ENCODE peak calls at places on chromosomes 3 and 15, in five cellular contexts. S is uterus, W is esophagus squamous epithelium, P is IMR-90, Y is left lung. E is an unnamed sample. For H3K4me1, the result is how much of the 10 kb centered on the place peaks cover.

GRCh38 chr3:159727506-159727905 is 261.1 kb upstream of the IL12A start:
- DNase-seq in S (no peak), W (no peak), Y (no peak), P (no peak), E (no peak)

GRCh38 chr3:129121016-129121791 is 400 bp downstream of the RAB43 start:
- DNase-seq in W (no peak), Y (no peak), S (no peak), P (peak), E (no peak)

GRCh38 chr3:169948559-169949371 is 17.8 kb upstream of the SEC62 start:
- DNase-seq in W (no peak), P (no peak), S (no peak), Y (no peak), E (no peak)

GRCh38 chr3:148992027-148992634 is 791 bp downstream of the GYG1 start:
- DNase-seq in S (peak), Y (peak), W (no peak), P (no peak), E (peak)

GRCh38 chr3:126155280-126155640 is 25.1 kb downstream of the ALDH1L1 start:
- DNase-seq in Y (no peak), S (no peak), P (no peak), W (no peak), E (no peak)

GRCh38 chr3:1942751-1943150 is 155.9 kb upstream of the CNTN4 start:
- DNase-seq in Y (no peak), W (no peak), P (no peak), S (no peak), E (no peak)

GRCh38 chr15:88476635-88477038 is 9.1 kb downstream of the MRPS11 start:
- DNase-seq in P (peak), W (no peak), Y (no peak), S (peak), E (no peak)

GRCh38 chr3:194647747-194648146 is 14.5 kb upstream of the TMEM44 start:
- DNase-seq in S (no peak), W (no peak), Y (no peak), P (no peak), E (no peak)

GRCh38 chr3:70977712-70978111 is 605.8 kb downstream of the FOXP1 start:
- DNase-seq in Y (no peak), P (no peak), S (no peak), W (no peak), E (no peak)

GRCh38 chr15:71559616-71560015 is 250.7 kb upstream of the NR2E3 start:
- DNase-seq in P (no peak), W (no peak), S (no peak), Y (no peak), E (no peak)

GRCh38 chr3:194042947-194043346 is 93.0 kb upstream of the HES1 start:
- DNase-seq in Y (no peak), W (no peak), S (no peak), P (peak), E (peak)

GRCh38 chr3:55538158-55538557 is 51.1 kb upstream of the WNT5A start:
- DNase-seq in W (no peak), Y (no peak), S (no peak), P (no peak), E (no peak)

GRCh38 chr3:194937144-194937543 is 251.5 kb downstream of the FAM43A start:
- DNase-seq in Y (no peak), S (no peak), P (no peak), W (no peak), E (no peak)

GRCh38 chr3:47515864-47516319 is 2.4 kb upstream of the ELP6 start:
- DNase-seq in W (no peak), S (no peak), Y (no peak), P (no peak), E (no peak)

GRCh38 chr3:136783708-136784191 is 31.6 kb upstream of the STAG1 start:
- DNase-seq in W (no peak), Y (no peak), P (peak), S (no peak), E (no peak)

GRCh38 chr3:26118165-26118564 is 328.3 kb downstream of the OXSM start:
- DNase-seq in W (no peak), S (no peak), Y (no peak), P (no peak), E (no peak)

GRCh38 chr15:50260969-50261496 is 4.5 kb downstream of the HDC start:
- DNase-seq in W (no peak), Y (no peak), P (no peak), S (no peak), E (no peak)

GRCh38 chr3:191070762-191071365 is 128.2 kb upstream of the OSTN start:
- DNase-seq in S (no peak), P (peak), Y (no peak), W (no peak), E (no peak)

GRCh38 chr15:72037321-72037720 is 80.6 kb downstream of the MYO9A start:
- DNase-seq in W (no peak), P (peak), S (no peak), Y (no peak), E (peak)

GRCh38 chr3:18704326-18704725 is 279.2 kb upstream of the SATB1 start:
- DNase-seq in Y (no peak), P (no peak), S (no peak), W (no peak), E (no peak)
- TF ChIP-seq CTCF in Y (no peak), P (no peak), S (no peak), W (no peak), E (no peak)

GRCh38 chr3:61593630-61594029 is 32.3 kb downstream of the PTPRG start:
- DNase-seq in P (no peak), W (no peak), S (no peak), Y (no peak), E (no peak)
- H3K4me1 ChIP-seq in P (under half), W (under half), S (under half), Y (under half), E (under half)

DNA sequence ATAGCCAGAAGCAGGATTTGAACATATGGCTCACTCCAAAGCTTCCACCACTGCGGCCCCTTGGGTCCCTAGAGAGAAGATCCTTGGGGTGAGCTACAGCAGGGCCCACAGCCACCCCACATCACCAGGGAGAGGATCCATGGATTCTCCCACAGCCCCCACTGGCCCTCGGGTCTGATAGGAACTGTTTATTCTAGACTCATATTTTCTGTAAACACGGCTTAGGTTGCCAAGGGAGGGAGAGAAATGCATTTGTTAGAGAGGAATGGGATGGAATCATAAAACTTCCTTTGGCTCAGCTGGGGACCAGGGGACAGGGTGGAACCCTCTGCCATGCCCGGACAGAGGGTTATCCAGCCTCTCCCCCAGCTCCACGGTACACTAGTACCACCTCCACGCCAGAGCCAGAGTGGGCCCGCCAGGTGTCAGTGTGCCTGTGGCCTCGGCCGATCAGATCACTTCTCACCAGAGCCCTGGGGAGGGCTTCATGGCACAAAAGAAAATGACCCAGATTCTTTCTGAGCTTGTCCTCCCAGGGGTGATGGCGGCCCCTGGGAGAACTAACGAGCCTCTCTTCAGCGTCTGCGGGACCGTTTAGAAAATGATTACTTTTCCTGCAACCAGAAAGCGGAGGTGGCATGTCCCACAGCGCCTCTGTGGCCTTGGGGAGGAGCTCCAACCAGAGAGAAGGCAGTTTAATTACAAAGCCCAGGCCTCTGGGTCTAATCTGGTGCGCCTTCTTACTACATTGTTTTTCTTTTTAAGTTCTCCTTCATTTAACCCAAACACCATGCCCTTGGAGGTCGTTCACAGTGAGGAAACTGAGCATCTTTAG is 33.7 kb downstream of the ADCY5 start:
- DNase-seq in W (no peak), Y (no peak), S (no peak), P (no peak), E (no peak)
- H3K27ac ChIP-seq in W (peak), Y (no peak), S (peak), P (no peak), E (no peak)

GRCh38 chr3:135504084-135504685 is 461.3 kb upstream of the PPP2R3A start:
- DNase-seq in P (no peak), W (no peak), Y (no peak), S (no peak), E (no peak)

GRCh38 chr3:135497979-135498378 is 467.5 kb upstream of the PPP2R3A start:
- DNase-seq in P (no peak), S (no peak), Y (no peak), W (no peak), E (no peak)

GRCh38 chr3:135500034-135500433 is 465.5 kb upstream of the PPP2R3A start:
- DNase-seq in Y (no peak), W (no peak), P (no peak), S (no peak), E (no peak)

GRCh38 chr3:135499426-135499825 is 466.1 kb upstream of the PPP2R3A start:
- DNase-seq in Y (no peak), P (no peak), S (no peak), W (no peak), E (no peak)

DNA sequence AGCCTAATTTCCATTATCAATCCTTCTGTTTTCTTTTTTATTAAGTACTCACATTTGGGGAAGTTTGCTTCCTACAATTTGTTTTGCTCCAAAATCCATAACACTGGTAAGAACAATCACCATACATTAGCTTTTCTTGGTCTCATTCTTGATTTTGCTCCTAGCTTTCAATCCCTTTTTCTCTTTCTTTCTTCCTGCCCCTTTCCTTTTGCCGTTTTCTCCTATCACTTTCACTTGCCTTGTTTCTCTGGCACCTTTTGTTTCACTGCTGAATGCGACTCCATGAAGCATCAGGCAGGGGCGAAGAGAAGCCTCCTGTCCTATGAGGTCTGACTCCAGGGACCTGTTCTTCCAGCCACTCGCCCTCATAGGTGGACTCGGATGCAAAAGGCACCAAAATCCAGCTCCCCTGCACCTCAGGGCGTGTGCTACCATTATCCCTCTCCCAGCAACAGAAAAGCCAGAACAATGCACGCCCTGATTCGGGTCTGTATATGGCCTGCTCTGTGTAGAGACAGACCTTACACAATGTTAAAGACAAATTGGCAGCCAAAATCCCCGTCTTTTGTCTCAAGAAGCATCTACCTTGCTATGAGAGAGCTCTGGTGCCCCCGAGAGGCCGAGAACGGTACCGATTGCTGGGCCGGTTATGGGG is 462.0 kb upstream of the PPP2R3A start:
- DNase-seq in S (peak), W (no peak), P (peak), Y (peak), E (peak)
- TF ChIP-seq CTCF in S (peak), W (peak), P (peak), Y (peak), E (peak)

GRCh38 chr3:23664459-23664858 is 141.3 kb upstream of the UBE2E1 start:
- DNase-seq in W (no peak), P (peak), S (no peak), Y (no peak), E (no peak)
- H3K4me1 ChIP-seq in W (under half), P (under half), S (under half), Y (under half), E (under half)

DNA sequence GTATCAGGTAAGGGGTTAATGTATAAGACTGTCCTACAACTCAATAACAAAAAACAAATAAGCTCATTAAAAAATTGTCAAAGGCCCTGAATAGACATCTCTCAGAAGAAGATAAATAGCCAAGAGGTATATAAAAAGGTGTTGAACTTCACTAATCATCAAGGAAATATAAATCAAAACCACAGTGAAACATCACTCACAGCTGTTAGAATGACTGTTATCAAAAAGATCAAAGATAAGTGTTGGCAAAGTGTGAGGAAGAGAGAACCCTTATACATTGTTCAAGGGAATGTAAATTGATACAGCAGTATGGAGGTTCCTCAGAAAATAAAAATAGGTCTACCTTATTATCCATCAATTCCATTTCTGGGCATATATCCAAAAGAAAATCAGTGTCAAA is 95.5 kb downstream of the FILIP1L start:
- DNase-seq in S (no peak), Y (no peak), P (no peak), W (no peak), E (no peak)
- H3K27ac ChIP-seq in S (no peak), Y (no peak), P (no peak), W (no peak), E (no peak)

GRCh38 chr3:39220551-39221530 is 28.4 kb upstream of the XIRP1 start:
- DNase-seq in W (no peak), Y (no peak), S (no peak), P (no peak), E (no peak)

GRCh38 chr3:39222939-39223338 is 30.5 kb upstream of the XIRP1 start:
- DNase-seq in S (no peak), Y (no peak), W (no peak), P (no peak), E (no peak)

GRCh38 chr3:39226106-39226741 is 33.8 kb upstream of the XIRP1 start:
- DNase-seq in Y (no peak), S (no peak), W (no peak), P (no peak), E (no peak)

GRCh38 chr3:39222462-39222861 is 30.1 kb upstream of the XIRP1 start:
- DNase-seq in Y (no peak), S (no peak), W (no peak), P (no peak), E (no peak)

DNA sequence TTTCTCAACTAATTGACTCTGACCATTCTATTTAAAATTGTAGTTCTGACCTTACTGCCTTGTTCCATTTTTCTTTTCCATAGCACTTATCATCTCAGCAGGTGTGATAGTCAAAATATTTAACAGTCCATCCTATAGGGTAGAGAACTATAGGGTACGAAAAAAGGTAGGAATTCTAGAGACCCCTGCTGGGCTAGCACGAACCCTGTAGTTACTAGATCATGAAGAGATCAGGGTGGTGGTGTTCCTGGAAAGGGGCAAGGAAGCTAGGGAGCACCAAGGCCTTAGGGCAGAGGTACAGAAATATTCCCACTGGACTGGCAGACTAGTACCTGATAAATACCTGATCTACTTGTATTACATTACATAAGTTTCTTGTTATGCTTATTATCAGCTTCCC is 31.9 kb upstream of the XIRP1 start:
- DNase-seq in P (no peak), Y (no peak), S (no peak), W (no peak), E (no peak)
- TF ChIP-seq CTCF in P (no peak), Y (no peak), S (no peak), W (no peak), E (no peak)

GRCh38 chr15:85623648-85624047 is 171.1 kb downstream of the KLHL25 start:
- DNase-seq in Y (no peak), S (no peak), P (peak), W (no peak), E (no peak)
- H3K4me1 ChIP-seq in Y (under half), S (under half), P (under half), W (half or more), E (under half)

E was measured in foreskin keratinocyte.